ENCODE peak calls at places on chromosomes 7 and 10, in eight cellular contexts. One of them, this sample, is unnamed.

GRCh38 chr10:79243211-79244067 is 103.8 kb upstream of the PPIF start:
- DNase-seq in stimulated activated CD8-positive, alpha-beta memory T cell treated with anti-CD3 and anti-CD28 coated beads, Interleukin-15, amount 100 ng/mL, for 24 hours: peak
- DNase-seq in MM.1S: peak
- DNase-seq in epithelial cell of esophagus: peak
- DNase-seq in LNCaP clone FGC: no peak
- DNase-seq in activated naive CD4-positive, alpha-beta T cell treated with Interleukin-2 at 50 U/mL for 16 hours: peak
- DNase-seq in EL: peak
- DNase-seq in Panc1: no peak
- DNase-seq in this sample: peak

GRCh38 chr7:55550010-55550409 is 22.3 kb downstream of the VOPP1 start:
- DNase-seq in activated naive CD4-positive, alpha-beta T cell treated with Interleukin-2 at 50 U/mL for 16 hours: no peak
- DNase-seq in LNCaP clone FGC: peak
- DNase-seq in EL: no peak
- DNase-seq in epithelial cell of esophagus: no peak
- DNase-seq in stimulated activated CD8-positive, alpha-beta memory T cell treated with anti-CD3 and anti-CD28 coated beads, Interleukin-15, amount 100 ng/mL, for 24 hours: no peak
- DNase-seq in Panc1: no peak
- DNase-seq in MM.1S: peak
- DNase-seq in this sample: no peak

GRCh38 chr10:103592186-103593021 is 98.9 kb downstream of the NEURL1 start:
- DNase-seq in EL: peak
- DNase-seq in activated naive CD4-positive, alpha-beta T cell treated with Interleukin-2 at 50 U/mL for 16 hours: peak
- DNase-seq in stimulated activated CD8-positive, alpha-beta memory T cell treated with anti-CD3 and anti-CD28 coated beads, Interleukin-15, amount 100 ng/mL, for 24 hours: no peak
- DNase-seq in Panc1: peak
- DNase-seq in MM.1S: peak
- DNase-seq in epithelial cell of esophagus: peak
- DNase-seq in LNCaP clone FGC: no peak
- DNase-seq in this sample: peak

GRCh38 chr7:40027545-40027944 is 77.5 kb downstream of the CDK13 start:
- DNase-seq in MM.1S: no peak
- DNase-seq in stimulated activated CD8-positive, alpha-beta memory T cell treated with anti-CD3 and anti-CD28 coated beads, Interleukin-15, amount 100 ng/mL, for 24 hours: no peak
- DNase-seq in activated naive CD4-positive, alpha-beta T cell treated with Interleukin-2 at 50 U/mL for 16 hours: no peak
- DNase-seq in Panc1: no peak
- DNase-seq in LNCaP clone FGC: no peak
- DNase-seq in epithelial cell of esophagus: no peak
- DNase-seq in EL: no peak
- DNase-seq in this sample: no peak

GRCh38 chr7:33156441-33156840 is 27.1 kb downstream of the BBS9 start:
- DNase-seq in stimulated activated CD8-positive, alpha-beta memory T cell treated with anti-CD3 and anti-CD28 coated beads, Interleukin-15, amount 100 ng/mL, for 24 hours: no peak
- DNase-seq in EL: no peak
- DNase-seq in MM.1S: no peak
- DNase-seq in Panc1: no peak
- DNase-seq in activated naive CD4-positive, alpha-beta T cell treated with Interleukin-2 at 50 U/mL for 16 hours: no peak
- DNase-seq in epithelial cell of esophagus: no peak
- DNase-seq in LNCaP clone FGC: no peak
- DNase-seq in this sample: no peak

GRCh38 chr7:112080974-112081373 is 125.2 kb downstream of the DOCK4 start:
- DNase-seq in Panc1: peak
- DNase-seq in MM.1S: peak
- DNase-seq in stimulated activated CD8-positive, alpha-beta memory T cell treated with anti-CD3 and anti-CD28 coated beads, Interleukin-15, amount 100 ng/mL, for 24 hours: no peak
- DNase-seq in epithelial cell of esophagus: peak
- DNase-seq in LNCaP clone FGC: no peak
- DNase-seq in activated naive CD4-positive, alpha-beta T cell treated with Interleukin-2 at 50 U/mL for 16 hours: no peak
- DNase-seq in EL: peak
- DNase-seq in this sample: peak

GRCh38 chr10:5105626-5106025 is 11.4 kb downstream of the AKR1C3 start:
- DNase-seq in LNCaP clone FGC: no peak
- DNase-seq in stimulated activated CD8-positive, alpha-beta memory T cell treated with anti-CD3 and anti-CD28 coated beads, Interleukin-15, amount 100 ng/mL, for 24 hours: no peak
- DNase-seq in epithelial cell of esophagus: no peak
- DNase-seq in MM.1S: no peak
- DNase-seq in Panc1: no peak
- DNase-seq in activated naive CD4-positive, alpha-beta T cell treated with Interleukin-2 at 50 U/mL for 16 hours: no peak
- DNase-seq in EL: peak
- DNase-seq in this sample: no peak

GRCh38 chr7:40276061-40276460 is 141.3 kb downstream of the SUGCT start:
- DNase-seq in EL: no peak
- DNase-seq in LNCaP clone FGC: no peak
- DNase-seq in Panc1: no peak
- DNase-seq in stimulated activated CD8-positive, alpha-beta memory T cell treated with anti-CD3 and anti-CD28 coated beads, Interleukin-15, amount 100 ng/mL, for 24 hours: no peak
- DNase-seq in activated naive CD4-positive, alpha-beta T cell treated with Interleukin-2 at 50 U/mL for 16 hours: no peak
- DNase-seq in MM.1S: peak
- DNase-seq in epithelial cell of esophagus: no peak
- DNase-seq in this sample: no peak

GRCh38 chr7:115689941-115690340 is 340.6 kb downstream of the TFEC start:
- DNase-seq in Panc1: no peak
- DNase-seq in stimulated activated CD8-positive, alpha-beta memory T cell treated with anti-CD3 and anti-CD28 coated beads, Interleukin-15, amount 100 ng/mL, for 24 hours: no peak
- DNase-seq in activated naive CD4-positive, alpha-beta T cell treated with Interleukin-2 at 50 U/mL for 16 hours: no peak
- DNase-seq in LNCaP clone FGC: no peak
- DNase-seq in epithelial cell of esophagus: no peak
- DNase-seq in EL: no peak
- DNase-seq in MM.1S: no peak
- DNase-seq in this sample: no peak

GRCh38 chr10:49679480-49679893 is at the start of gene C10orf53:
- DNase-seq in epithelial cell of esophagus: peak
- DNase-seq in stimulated activated CD8-positive, alpha-beta memory T cell treated with anti-CD3 and anti-CD28 coated beads, Interleukin-15, amount 100 ng/mL, for 24 hours: no peak
- DNase-seq in EL: peak
- DNase-seq in activated naive CD4-positive, alpha-beta T cell treated with Interleukin-2 at 50 U/mL for 16 hours: no peak
- DNase-seq in Panc1: no peak
- DNase-seq in LNCaP clone FGC: no peak
- DNase-seq in MM.1S: no peak
- DNase-seq in this sample: peak

GRCh38 chr7:21767300-21767900 is 178.3 kb downstream of the CDCA7L start:
- DNase-seq in activated naive CD4-positive, alpha-beta T cell treated with Interleukin-2 at 50 U/mL for 16 hours: no peak
- DNase-seq in LNCaP clone FGC: peak
- DNase-seq in EL: peak
- DNase-seq in MM.1S: peak
- DNase-seq in stimulated activated CD8-positive, alpha-beta memory T cell treated with anti-CD3 and anti-CD28 coated beads, Interleukin-15, amount 100 ng/mL, for 24 hours: no peak
- DNase-seq in Panc1: peak
- DNase-seq in epithelial cell of esophagus: peak
- DNase-seq in this sample: peak

GRCh38 chr7:148747274-148747673 is 48.6 kb downstream of the CUL1 start:
- DNase-seq in Panc1: no peak
- DNase-seq in stimulated activated CD8-positive, alpha-beta memory T cell treated with anti-CD3 and anti-CD28 coated beads, Interleukin-15, amount 100 ng/mL, for 24 hours: no peak
- DNase-seq in EL: no peak
- DNase-seq in epithelial cell of esophagus: peak
- DNase-seq in activated naive CD4-positive, alpha-beta T cell treated with Interleukin-2 at 50 U/mL for 16 hours: no peak
- DNase-seq in MM.1S: peak
- DNase-seq in LNCaP clone FGC: no peak
- DNase-seq in this sample: no peak

GRCh38 chr7:37247881-37248280 is 200.8 kb downstream of the ELMO1 start:
- DNase-seq in LNCaP clone FGC: peak
- DNase-seq in stimulated activated CD8-positive, alpha-beta memory T cell treated with anti-CD3 and anti-CD28 coated beads, Interleukin-15, amount 100 ng/mL, for 24 hours: no peak
- DNase-seq in EL: no peak
- DNase-seq in epithelial cell of esophagus: peak
- DNase-seq in Panc1: no peak
- DNase-seq in activated naive CD4-positive, alpha-beta T cell treated with Interleukin-2 at 50 U/mL for 16 hours: no peak
- DNase-seq in MM.1S: no peak
- DNase-seq in this sample: peak

GRCh38 chr10:79139124-79139835 is 70.5 kb downstream of the ZMIZ1 start:
- DNase-seq in MM.1S: no peak
- DNase-seq in stimulated activated CD8-positive, alpha-beta memory T cell treated with anti-CD3 and anti-CD28 coated beads, Interleukin-15, amount 100 ng/mL, for 24 hours: no peak
- DNase-seq in epithelial cell of esophagus: no peak
- DNase-seq in EL: peak
- DNase-seq in LNCaP clone FGC: no peak
- DNase-seq in Panc1: no peak
- DNase-seq in activated naive CD4-positive, alpha-beta T cell treated with Interleukin-2 at 50 U/mL for 16 hours: no peak
- DNase-seq in this sample: peak

GRCh38 chr7:127920787-127921438 is 110.3 kb downstream of the LRRC4 start:
- DNase-seq in epithelial cell of esophagus: peak
- DNase-seq in Panc1: no peak
- DNase-seq in EL: peak
- DNase-seq in activated naive CD4-positive, alpha-beta T cell treated with Interleukin-2 at 50 U/mL for 16 hours: no peak
- DNase-seq in LNCaP clone FGC: no peak
- DNase-seq in MM.1S: no peak
- DNase-seq in stimulated activated CD8-positive, alpha-beta memory T cell treated with anti-CD3 and anti-CD28 coated beads, Interleukin-15, amount 100 ng/mL, for 24 hours: no peak
- DNase-seq in this sample: peak

GRCh38 chr7:158229945-158230344 is 357.7 kb downstream of the PTPRN2 start:
- DNase-seq in MM.1S: no peak
- DNase-seq in epithelial cell of esophagus: no peak
- DNase-seq in Panc1: no peak
- DNase-seq in EL: no peak
- DNase-seq in stimulated activated CD8-positive, alpha-beta memory T cell treated with anti-CD3 and anti-CD28 coated beads, Interleukin-15, amount 100 ng/mL, for 24 hours: no peak
- DNase-seq in activated naive CD4-positive, alpha-beta T cell treated with Interleukin-2 at 50 U/mL for 16 hours: no peak
- DNase-seq in LNCaP clone FGC: no peak
- DNase-seq in this sample: no peak

GRCh38 chr10:72356987-72357386 is 2.3 kb upstream of the DNAJB12 start:
- DNase-seq in epithelial cell of esophagus: no peak
- DNase-seq in Panc1: no peak
- DNase-seq in stimulated activated CD8-positive, alpha-beta memory T cell treated with anti-CD3 and anti-CD28 coated beads, Interleukin-15, amount 100 ng/mL, for 24 hours: no peak
- DNase-seq in MM.1S: no peak
- DNase-seq in LNCaP clone FGC: no peak
- DNase-seq in activated naive CD4-positive, alpha-beta T cell treated with Interleukin-2 at 50 U/mL for 16 hours: no peak
- DNase-seq in EL: no peak
- DNase-seq in this sample: no peak

GRCh38 chr7:47088329-47089067 is 493.4 kb downstream of the TNS3 start:
- DNase-seq in stimulated activated CD8-positive, alpha-beta memory T cell treated with anti-CD3 and anti-CD28 coated beads, Interleukin-15, amount 100 ng/mL, for 24 hours: peak
- DNase-seq in epithelial cell of esophagus: peak
- DNase-seq in EL: peak
- DNase-seq in activated naive CD4-positive, alpha-beta T cell treated with Interleukin-2 at 50 U/mL for 16 hours: no peak
- DNase-seq in Panc1: peak
- DNase-seq in MM.1S: peak
- DNase-seq in LNCaP clone FGC: no peak
- DNase-seq in this sample: peak

GRCh38 chr10:72509206-72509799 is 116.6 kb downstream of the MICU1 start:
- DNase-seq in Panc1: no peak
- DNase-seq in activated naive CD4-positive, alpha-beta T cell treated with Interleukin-2 at 50 U/mL for 16 hours: no peak
- DNase-seq in EL: no peak
- DNase-seq in LNCaP clone FGC: no peak
- DNase-seq in epithelial cell of esophagus: peak
- DNase-seq in MM.1S: no peak
- DNase-seq in stimulated activated CD8-positive, alpha-beta memory T cell treated with anti-CD3 and anti-CD28 coated beads, Interleukin-15, amount 100 ng/mL, for 24 hours: no peak
- DNase-seq in this sample: peak

GRCh38 chr10:110411047-110411410 is 86.7 kb upstream of the DUSP5 start:
- DNase-seq in activated naive CD4-positive, alpha-beta T cell treated with Interleukin-2 at 50 U/mL for 16 hours: no peak
- DNase-seq in EL: peak
- DNase-seq in MM.1S: no peak
- DNase-seq in LNCaP clone FGC: no peak
- DNase-seq in Panc1: no peak
- DNase-seq in stimulated activated CD8-positive, alpha-beta memory T cell treated with anti-CD3 and anti-CD28 coated beads, Interleukin-15, amount 100 ng/mL, for 24 hours: no peak
- DNase-seq in epithelial cell of esophagus: peak
- DNase-seq in this sample: peak

GRCh38 chr7:72069263-72069662 is 342.9 kb downstream of the CALN1 start:
- DNase-seq in Panc1: no peak
- DNase-seq in LNCaP clone FGC: no peak
- DNase-seq in EL: no peak
- DNase-seq in activated naive CD4-positive, alpha-beta T cell treated with Interleukin-2 at 50 U/mL for 16 hours: no peak
- DNase-seq in MM.1S: no peak
- DNase-seq in epithelial cell of esophagus: no peak
- DNase-seq in stimulated activated CD8-positive, alpha-beta memory T cell treated with anti-CD3 and anti-CD28 coated beads, Interleukin-15, amount 100 ng/mL, for 24 hours: no peak
- DNase-seq in this sample: no peak

GRCh38 chr10:126294451-126294850 is 93.8 kb downstream of the ADAM12 start:
- DNase-seq in MM.1S: no peak
- DNase-seq in activated naive CD4-positive, alpha-beta T cell treated with Interleukin-2 at 50 U/mL for 16 hours: no peak
- DNase-seq in Panc1: no peak
- DNase-seq in epithelial cell of esophagus: no peak
- DNase-seq in LNCaP clone FGC: no peak
- DNase-seq in EL: no peak
- DNase-seq in stimulated activated CD8-positive, alpha-beta memory T cell treated with anti-CD3 and anti-CD28 coated beads, Interleukin-15, amount 100 ng/mL, for 24 hours: no peak
- DNase-seq in this sample: no peak

GRCh38 chr7:80941206-80941758 is 22.4 kb upstream of the SEMA3C start:
- DNase-seq in LNCaP clone FGC: no peak
- DNase-seq in stimulated activated CD8-positive, alpha-beta memory T cell treated with anti-CD3 and anti-CD28 coated beads, Interleukin-15, amount 100 ng/mL, for 24 hours: no peak
- DNase-seq in activated naive CD4-positive, alpha-beta T cell treated with Interleukin-2 at 50 U/mL for 16 hours: no peak
- DNase-seq in MM.1S: no peak
- DNase-seq in Panc1: peak
- DNase-seq in epithelial cell of esophagus: peak
- DNase-seq in EL: peak
- DNase-seq in this sample: peak

GRCh38 chr10:9635691-9636090 is 1382.0 kb upstream of the CELF2 start:
- DNase-seq in MM.1S: no peak
- DNase-seq in activated naive CD4-positive, alpha-beta T cell treated with Interleukin-2 at 50 U/mL for 16 hours: no peak
- DNase-seq in Panc1: no peak
- DNase-seq in LNCaP clone FGC: no peak
- DNase-seq in stimulated activated CD8-positive, alpha-beta memory T cell treated with anti-CD3 and anti-CD28 coated beads, Interleukin-15, amount 100 ng/mL, for 24 hours: no peak
- DNase-seq in epithelial cell of esophagus: no peak
- DNase-seq in EL: peak
- DNase-seq in this sample: peak

GRCh38 chr10:31832261-31832660 is 96.4 kb downstream of the ARHGAP12 start:
- DNase-seq in epithelial cell of esophagus: no peak
- DNase-seq in activated naive CD4-positive, alpha-beta T cell treated with Interleukin-2 at 50 U/mL for 16 hours: no peak
- DNase-seq in EL: no peak
- DNase-seq in Panc1: no peak
- DNase-seq in LNCaP clone FGC: no peak
- DNase-seq in MM.1S: no peak
- DNase-seq in stimulated activated CD8-positive, alpha-beta memory T cell treated with anti-CD3 and anti-CD28 coated beads, Interleukin-15, amount 100 ng/mL, for 24 hours: no peak
- DNase-seq in this sample: no peak

GRCh38 chr10:12010353-12010752 is 32.3 kb downstream of the UPF2 start:
- DNase-seq in Panc1: no peak
- DNase-seq in epithelial cell of esophagus: no peak
- DNase-seq in stimulated activated CD8-positive, alpha-beta memory T cell treated with anti-CD3 and anti-CD28 coated beads, Interleukin-15, amount 100 ng/mL, for 24 hours: no peak
- DNase-seq in EL: no peak
- DNase-seq in activated naive CD4-positive, alpha-beta T cell treated with Interleukin-2 at 50 U/mL for 16 hours: no peak
- DNase-seq in MM.1S: no peak
- DNase-seq in LNCaP clone FGC: no peak
- DNase-seq in this sample: no peak

GRCh38 chr7:31776616-31777015 is 89.6 kb downstream of the PPP1R17 start:
- DNase-seq in stimulated activated CD8-positive, alpha-beta memory T cell treated with anti-CD3 and anti-CD28 coated beads, Interleukin-15, amount 100 ng/mL, for 24 hours: no peak
- DNase-seq in activated naive CD4-positive, alpha-beta T cell treated with Interleukin-2 at 50 U/mL for 16 hours: no peak
- DNase-seq in EL: peak
- DNase-seq in LNCaP clone FGC: no peak
- DNase-seq in MM.1S: no peak
- DNase-seq in Panc1: no peak
- DNase-seq in epithelial cell of esophagus: peak
- DNase-seq in this sample: peak

GRCh38 chr7:131538791-131539179 is 17.6 kb downstream of the PODXL start:
- DNase-seq in stimulated activated CD8-positive, alpha-beta memory T cell treated with anti-CD3 and anti-CD28 coated beads, Interleukin-15, amount 100 ng/mL, for 24 hours: no peak
- DNase-seq in EL: no peak
- DNase-seq in activated naive CD4-positive, alpha-beta T cell treated with Interleukin-2 at 50 U/mL for 16 hours: no peak
- DNase-seq in MM.1S: no peak
- DNase-seq in LNCaP clone FGC: peak
- DNase-seq in epithelial cell of esophagus: no peak
- DNase-seq in Panc1: no peak
- DNase-seq in this sample: no peak

GRCh38 chr7:15620491-15621185 is 58.8 kb upstream of the AGMO start:
- DNase-seq in activated naive CD4-positive, alpha-beta T cell treated with Interleukin-2 at 50 U/mL for 16 hours: no peak
- DNase-seq in EL: peak
- DNase-seq in LNCaP clone FGC: no peak
- DNase-seq in Panc1: no peak
- DNase-seq in stimulated activated CD8-positive, alpha-beta memory T cell treated with anti-CD3 and anti-CD28 coated beads, Interleukin-15, amount 100 ng/mL, for 24 hours: no peak
- DNase-seq in MM.1S: no peak
- DNase-seq in epithelial cell of esophagus: peak
- DNase-seq in this sample: peak

GRCh38 chr10:78212134-78212785 is 178.6 kb downstream of the RPS24 start:
- DNase-seq in LNCaP clone FGC: peak
- DNase-seq in activated naive CD4-positive, alpha-beta T cell treated with Interleukin-2 at 50 U/mL for 16 hours: no peak
- DNase-seq in stimulated activated CD8-positive, alpha-beta memory T cell treated with anti-CD3 and anti-CD28 coated beads, Interleukin-15, amount 100 ng/mL, for 24 hours: no peak
- DNase-seq in Panc1: no peak
- DNase-seq in EL: no peak
- DNase-seq in epithelial cell of esophagus: peak
- DNase-seq in MM.1S: no peak
- DNase-seq in this sample: no peak

GRCh38 chr7:24885305-24885704 is 94.7 kb downstream of the OSBPL3 start:
- DNase-seq in stimulated activated CD8-positive, alpha-beta memory T cell treated with anti-CD3 and anti-CD28 coated beads, Interleukin-15, amount 100 ng/mL, for 24 hours: no peak
- DNase-seq in MM.1S: no peak
- DNase-seq in epithelial cell of esophagus: no peak
- DNase-seq in LNCaP clone FGC: no peak
- DNase-seq in activated naive CD4-positive, alpha-beta T cell treated with Interleukin-2 at 50 U/mL for 16 hours: no peak
- DNase-seq in Panc1: no peak
- DNase-seq in EL: no peak
- DNase-seq in this sample: no peak

GRCh38 chr10:24622781-24623301 is 100.8 kb downstream of the ARHGAP21 start:
- DNase-seq in stimulated activated CD8-positive, alpha-beta memory T cell treated with anti-CD3 and anti-CD28 coated beads, Interleukin-15, amount 100 ng/mL, for 24 hours: no peak
- DNase-seq in activated naive CD4-positive, alpha-beta T cell treated with Interleukin-2 at 50 U/mL for 16 hours: no peak
- DNase-seq in EL: no peak
- DNase-seq in Panc1: no peak
- DNase-seq in LNCaP clone FGC: no peak
- DNase-seq in epithelial cell of esophagus: no peak
- DNase-seq in MM.1S: no peak
- DNase-seq in this sample: no peak

This sample was measured in iris pigment epithelial cell.